ENCODE peak calls at places on chromosome 10, in seven cellular contexts. M is A549; W is AG04450; E is cardiac muscle cell; N is thoracic aorta; C is CD4-positive, alpha-beta T cell; T is lower lobe of right lung. V is an unnamed sample.

GRCh38 chr10:69730251-69731156 is 71.2 kb upstream of the COL13A1 start:
- DNase-seq in N (no peak), M (no peak), C (no peak), E (peak), T (no peak), W (peak), V (no peak)

GRCh38 chr10:132099701-132100481 is 34.1 kb downstream of the JAKMIP3 start:
- DNase-seq in M (no peak), C (no peak), N (no peak), T (peak), E (no peak), W (no peak), V (no peak)

GRCh38 chr10:32299354-32299980 is 47.5 kb downstream of the EPC1 start:
- DNase-seq in E (no peak), W (no peak), M (no peak), N (no peak), C (no peak), T (no peak), V (no peak)

GRCh38 chr10:78749898-78750297 is 318.9 kb upstream of the ZMIZ1 start:
- DNase-seq in E (no peak), W (no peak), C (no peak), T (no peak), N (no peak), M (no peak), V (no peak)

GRCh38 chr10:87092861-87093460 is 1.7 kb downstream of the GLUD1 start:
- DNase-seq in E (peak), W (no peak), M (no peak), N (no peak), T (no peak), C (peak), V (peak)

GRCh38 chr10:79237801-79238520 is 109.3 kb upstream of the PPIF start:
- DNase-seq in W (no peak), N (no peak), T (no peak), M (no peak), C (no peak), E (no peak), V (no peak)

GRCh38 chr10:75705426-75705825 is 274.0 kb downstream of the LRMDA start:
- DNase-seq in T (no peak), C (no peak), W (no peak), N (no peak), M (no peak), E (no peak), V (no peak)

GRCh38 chr10:59273453-59273852 is 88.9 kb downstream of the FAM13C start:
- DNase-seq in E (no peak), M (no peak), N (no peak), C (no peak), T (no peak), W (no peak), V (no peak)

GRCh38 chr10:45428611-45429510 is 54.8 kb downstream of the ALOX5 start:
- DNase-seq in N (no peak), T (no peak), C (no peak), E (no peak), M (no peak), W (no peak), V (no peak)

GRCh38 chr10:107914450-107915276 is 750.2 kb upstream of the SORCS1 start:
- DNase-seq in C (no peak), T (peak), E (peak), N (no peak), W (no peak), M (no peak), V (peak)

GRCh38 chr10:124719213-124719851 is 24.8 kb downstream of the FAM53B start:
- DNase-seq in N (no peak), C (peak), W (no peak), T (no peak), E (no peak), M (no peak), V (peak)

GRCh38 chr10:124724279-124725027 is 19.7 kb downstream of the FAM53B start:
- DNase-seq in T (no peak), C (no peak), E (no peak), N (no peak), M (no peak), W (no peak), V (no peak)

GRCh38 chr10:124723826-124724225 is 20.4 kb downstream of the FAM53B start:
- DNase-seq in T (no peak), W (no peak), N (no peak), M (no peak), C (no peak), E (no peak), V (no peak)

GRCh38 chr10:124722812-124723783 is 21.1 kb downstream of the FAM53B start:
- DNase-seq in E (no peak), C (no peak), T (peak), M (no peak), W (no peak), N (no peak), V (no peak)

DNA sequence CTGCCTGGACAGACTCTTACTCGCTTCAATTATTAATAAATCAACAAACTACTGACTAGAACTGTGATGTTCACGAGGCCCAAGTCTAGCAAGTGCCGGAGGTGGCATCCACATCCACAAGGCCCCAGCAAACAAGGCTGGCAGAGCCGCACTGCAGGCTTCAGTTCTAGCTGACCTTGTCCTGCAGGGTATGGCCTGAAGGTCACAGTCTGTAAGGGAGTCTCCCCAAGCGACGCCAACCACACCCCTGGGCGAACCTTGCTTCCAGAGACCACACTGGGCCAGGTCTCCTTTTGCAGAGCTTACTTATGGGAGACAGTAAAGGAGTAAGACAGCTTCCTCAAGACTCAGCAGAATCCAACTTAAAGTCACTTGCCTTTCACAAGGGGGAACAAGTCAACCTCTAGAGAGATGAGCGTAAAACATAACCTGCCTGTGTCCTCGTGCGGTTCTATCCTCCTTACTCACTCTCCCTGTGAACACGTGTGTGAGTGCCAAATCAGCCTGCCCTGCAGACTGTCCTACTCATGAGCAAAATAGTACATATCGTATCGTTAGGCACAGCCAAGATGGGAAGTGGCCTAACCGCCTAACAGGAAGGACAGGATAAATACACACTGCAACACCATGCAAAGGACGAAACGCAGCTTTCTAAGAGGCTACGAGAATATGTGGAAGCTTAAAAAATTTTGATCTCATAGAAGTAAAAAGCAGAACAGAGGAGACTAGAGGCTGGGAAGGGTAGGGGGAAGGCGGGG is 22.7 kb downstream of the FAM53B start:
- DNase-seq in T (peak), C (no peak), N (no peak), M (no peak), E (no peak), W (no peak), V (no peak)
- H3K27ac ChIP-seq in T (peak), C (peak), N (peak), M (no peak), E (peak), W (no peak), V (no peak)

DNA sequence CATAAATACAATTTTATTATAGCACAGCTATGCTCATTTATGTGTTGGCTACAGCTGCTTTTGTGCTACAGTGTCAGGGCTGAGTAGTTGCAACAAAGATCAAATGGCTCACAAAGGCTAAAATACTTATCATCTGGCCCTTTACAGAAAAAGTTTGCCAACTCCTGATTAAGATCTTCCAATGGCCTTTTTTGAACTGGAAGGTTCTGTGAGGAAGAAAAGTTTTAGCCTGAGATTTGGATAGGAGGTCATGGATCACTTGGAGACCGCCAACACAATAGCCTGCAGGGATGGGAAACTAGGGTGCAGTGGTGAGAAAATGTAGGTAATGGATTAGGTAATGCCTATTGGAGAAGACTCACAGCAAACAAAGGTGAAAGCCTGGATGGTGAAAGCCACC is 169.8 kb downstream of the NOC3L start:
- DNase-seq in W (no peak), T (no peak), M (no peak), N (no peak), C (no peak), E (no peak), V (no peak)
- H3K27ac ChIP-seq in W (peak), T (no peak), M (no peak), N (peak), C (no peak), E (no peak), V (no peak)

GRCh38 chr10:126197036-126197543 is 191.2 kb downstream of the ADAM12 start:
- DNase-seq in M (no peak), C (no peak), N (no peak), E (no peak), W (no peak), T (no peak), V (no peak)

GRCh38 chr10:126198681-126199080 is 189.6 kb downstream of the ADAM12 start:
- DNase-seq in N (no peak), W (no peak), T (no peak), E (no peak), C (no peak), M (no peak), V (no peak)

GRCh38 chr10:126201603-126202002 is 186.7 kb downstream of the ADAM12 start:
- DNase-seq in T (no peak), M (no peak), W (no peak), C (no peak), N (no peak), E (no peak), V (no peak)

GRCh38 chr10:126196225-126196624 is 192.1 kb downstream of the ADAM12 start:
- DNase-seq in N (no peak), M (no peak), C (no peak), T (no peak), W (no peak), E (no peak), V (no peak)

DNA sequence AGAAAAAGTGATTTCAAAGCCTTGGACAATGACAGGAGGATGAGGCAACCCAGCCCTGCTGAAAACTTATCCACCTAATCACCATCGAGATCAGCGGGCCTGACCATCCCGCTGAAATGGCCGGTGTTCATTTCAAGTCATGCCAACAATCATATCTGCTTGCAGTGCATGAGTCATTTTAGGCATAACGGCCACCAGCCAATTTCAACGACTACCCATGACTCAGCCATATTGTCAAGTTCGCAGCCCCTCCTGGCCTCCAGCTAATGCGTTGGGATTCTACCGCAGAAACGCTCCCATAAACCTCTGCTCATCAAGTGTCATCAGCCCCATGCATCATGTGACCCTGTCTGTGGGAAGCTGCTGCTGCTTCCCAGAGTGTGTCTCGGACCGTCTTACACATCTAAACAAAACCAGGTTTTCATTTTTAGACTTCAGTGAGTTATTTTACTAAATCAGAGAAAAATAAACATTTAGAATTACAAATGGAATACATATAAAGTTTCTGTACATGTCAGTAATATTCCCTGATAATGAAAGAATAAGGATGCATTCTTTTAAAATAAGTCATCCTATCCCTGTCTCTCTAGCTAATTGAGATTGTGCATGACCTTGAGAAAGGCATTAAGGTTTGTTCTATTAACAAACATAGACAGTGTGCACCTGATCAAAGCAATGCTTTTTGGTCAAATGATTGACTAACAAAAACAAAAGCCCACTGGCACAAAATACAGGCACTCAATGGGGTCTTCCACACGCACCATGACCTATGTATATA is 188.9 kb downstream of the ADAM12 start:
- DNase-seq in N (no peak), E (no peak), M (peak), W (peak), C (no peak), T (no peak), V (peak)
- H3K27ac ChIP-seq in N (no peak), E (no peak), M (peak), W (peak), C (no peak), T (no peak), V (no peak)

GRCh38 chr10:28631896-28632596 is 45.3 kb upstream of the BAMBI start:
- DNase-seq in N (no peak), M (no peak), C (no peak), E (no peak), W (no peak), T (no peak), V (no peak)

GRCh38 chr10:28624351-28624750 is 53.0 kb upstream of the BAMBI start:
- DNase-seq in W (no peak), M (no peak), N (no peak), E (no peak), T (no peak), C (no peak), V (no peak)

GRCh38 chr10:28627102-28627501 is 50.2 kb upstream of the BAMBI start:
- DNase-seq in C (no peak), T (no peak), W (no peak), E (peak), M (no peak), N (no peak), V (no peak)

GRCh38 chr10:28632597-28632940 is 44.8 kb upstream of the BAMBI start:
- DNase-seq in E (no peak), M (no peak), N (no peak), W (no peak), T (no peak), C (no peak), V (no peak)

DNA sequence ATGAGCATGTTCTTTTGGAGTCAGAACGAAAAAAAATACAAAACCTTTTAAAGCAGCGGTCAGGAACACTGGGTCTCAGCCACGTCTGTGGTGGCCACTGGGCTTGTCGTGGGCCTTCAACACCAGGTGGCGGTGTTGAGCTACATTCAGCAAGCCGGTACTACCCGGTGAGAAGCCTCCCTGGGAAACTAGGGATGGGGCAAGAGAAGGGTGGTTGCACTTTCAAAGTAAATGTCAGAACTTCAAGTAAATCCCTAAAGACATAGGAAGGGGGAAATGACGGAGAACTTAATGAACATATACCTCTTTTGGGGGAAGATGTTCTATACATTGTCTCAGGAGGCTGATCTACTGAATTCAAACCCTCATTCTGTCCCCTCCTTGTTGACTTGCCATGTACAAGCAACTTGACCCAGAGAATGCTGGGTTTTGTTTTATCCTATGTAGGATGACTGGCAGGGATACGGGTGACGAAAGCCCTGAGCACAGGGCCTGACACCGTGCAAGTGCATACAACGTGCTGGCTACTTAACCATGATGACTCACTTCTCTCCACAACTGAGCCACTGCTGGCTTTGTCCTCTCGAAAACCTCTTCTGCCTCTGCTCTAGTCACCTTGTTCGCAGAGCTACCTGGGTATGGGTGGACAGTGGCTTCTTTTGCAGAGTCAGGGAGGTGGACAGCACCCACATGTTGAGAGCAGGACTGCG is 49.0 kb upstream of the BAMBI start:
- DNase-seq in N (peak), C (peak), T (peak), M (peak), W (peak), E (peak), V (peak)
- H3K27ac ChIP-seq in N (no peak), C (no peak), T (no peak), M (peak), W (no peak), E (no peak), V (no peak)

DNA sequence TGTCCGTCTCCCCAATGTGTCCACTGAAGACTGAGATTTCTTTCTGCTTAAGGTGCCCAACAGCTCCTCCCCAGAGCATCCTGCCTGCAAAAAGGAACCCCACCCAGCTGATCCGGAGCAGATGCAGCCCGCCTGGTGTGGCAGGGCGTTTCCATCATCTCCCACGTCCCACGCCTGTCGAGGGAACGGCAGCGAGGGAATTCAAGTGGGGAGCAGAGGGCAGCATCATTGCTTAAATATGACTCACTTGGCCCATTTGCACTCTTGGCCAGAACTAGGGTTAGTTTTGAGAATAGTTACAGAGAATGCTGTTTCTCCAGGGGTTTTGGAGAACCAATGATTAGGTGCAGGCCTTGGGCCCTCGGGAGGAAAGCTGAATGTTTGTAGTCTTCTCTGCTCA is 20.8 kb downstream of the VWA2 start:
- DNase-seq in N (no peak), E (no peak), C (no peak), M (no peak), T (no peak), W (no peak), V (no peak)
- H3K27ac ChIP-seq in N (no peak), E (no peak), C (no peak), M (no peak), T (no peak), W (no peak), V (no peak)

DNA sequence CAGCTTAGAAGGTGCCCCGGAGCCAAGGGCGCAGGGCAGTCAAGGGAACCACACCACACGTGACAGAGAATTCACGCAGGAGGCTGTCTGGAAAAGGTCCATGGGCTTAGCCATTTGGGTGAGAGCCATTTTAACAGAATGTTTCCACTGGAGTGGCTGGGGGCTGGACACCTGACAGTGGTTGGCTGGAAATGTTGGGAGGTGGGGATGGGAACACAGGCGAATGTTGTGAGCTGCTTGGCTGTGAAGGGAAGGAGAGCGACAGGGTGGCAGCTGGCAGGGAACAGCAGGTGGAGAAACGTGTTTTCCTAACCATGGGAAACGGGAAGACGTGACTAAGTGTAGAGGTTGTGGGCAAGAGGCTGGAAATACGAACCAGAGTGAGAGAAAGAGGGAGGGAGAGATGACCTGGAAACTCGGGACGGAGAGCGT is 100.5 kb upstream of the ZNF32 start:
- DNase-seq in E (no peak), W (no peak), N (no peak), T (no peak), C (no peak), M (no peak), V (no peak)
- H3K27ac ChIP-seq in E (no peak), W (no peak), N (no peak), T (no peak), C (no peak), M (no peak), V (no peak)

DNA sequence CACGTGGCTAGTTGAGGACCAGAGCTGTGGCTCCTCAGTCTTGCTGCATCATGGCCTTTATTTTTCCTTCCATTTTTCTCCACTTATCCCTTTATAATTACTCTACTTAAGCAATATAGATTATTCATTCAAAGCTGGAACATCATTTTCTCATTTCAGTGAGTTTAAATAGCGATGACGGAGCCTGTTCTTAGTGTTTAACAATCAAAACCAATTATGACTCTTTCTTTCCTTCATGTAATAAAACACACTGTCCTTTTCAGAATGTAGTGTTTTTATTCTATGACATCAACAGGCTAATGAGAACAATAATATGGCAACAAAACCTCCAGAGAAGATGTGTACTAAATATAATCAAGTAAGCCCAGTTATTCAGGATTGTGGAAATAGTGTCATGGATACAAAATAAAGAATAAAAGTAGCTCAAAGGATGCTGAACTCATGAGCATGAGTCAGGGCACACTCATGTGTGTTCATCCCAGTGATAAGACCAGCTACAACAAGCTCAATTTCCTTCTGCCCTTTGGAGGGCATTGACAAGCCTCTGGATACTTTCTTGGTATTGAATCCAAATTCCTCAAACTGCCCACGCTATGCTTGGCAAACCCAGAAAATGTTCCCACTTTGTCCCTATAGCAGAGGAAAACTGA is 188.4 kb downstream of the CYP26A1 start:
- DNase-seq in M (no peak), E (no peak), T (no peak), N (no peak), W (no peak), C (no peak), V (no peak)
- H3K27ac ChIP-seq in M (no peak), E (no peak), T (no peak), N (no peak), W (no peak), C (no peak), V (no peak)

V was measured in SJCRH30.